ENCODE peak calls at places on chromosomes 5 and 9, in ten cellular contexts. One of them, this sample, is unnamed.

GRCh38 chr5:105726093-105726492 is 1944.6 kb downstream of the EFNA5 start:
- DNase-seq in lower lobe of right lung: no peak
- DNase-seq in A549: no peak
- DNase-seq in CD8-positive, alpha-beta memory T cell: no peak
- DNase-seq in choroid plexus epithelial cell: no peak
- DNase-seq in lower leg skin: no peak
- DNase-seq in mammary epithelial cell: no peak
- DNase-seq in neuronal stem cell: no peak
- DNase-seq in dorsolateral prefrontal cortex: no peak
- DNase-seq in WERI-Rb-1: no peak
- DNase-seq in this sample: no peak

GRCh38 chr5:78411596-78411995 is 51.2 kb downstream of the SCAMP1 start:
- DNase-seq in dorsolateral prefrontal cortex: no peak
- DNase-seq in choroid plexus epithelial cell: no peak
- DNase-seq in lower leg skin: no peak
- DNase-seq in neuronal stem cell: no peak
- DNase-seq in A549: no peak
- DNase-seq in CD8-positive, alpha-beta memory T cell: no peak
- DNase-seq in lower lobe of right lung: no peak
- DNase-seq in mammary epithelial cell: no peak
- DNase-seq in WERI-Rb-1: no peak
- DNase-seq in this sample: no peak

GRCh38 chr5:55072668-55073067 is 29.8 kb upstream of the GZMA start:
- DNase-seq in lower lobe of right lung: no peak
- DNase-seq in dorsolateral prefrontal cortex: no peak
- DNase-seq in mammary epithelial cell: no peak
- DNase-seq in WERI-Rb-1: no peak
- DNase-seq in CD8-positive, alpha-beta memory T cell: peak; percentile 60
- DNase-seq in neuronal stem cell: no peak
- DNase-seq in lower leg skin: no peak
- DNase-seq in A549: no peak
- DNase-seq in choroid plexus epithelial cell: peak; percentile 6
- DNase-seq in this sample: no peak

GRCh38 chr9:4152201-4152600 is 147.7 kb downstream of the GLIS3 start:
- DNase-seq in lower lobe of right lung: no peak
- DNase-seq in WERI-Rb-1: no peak
- DNase-seq in lower leg skin: no peak
- DNase-seq in dorsolateral prefrontal cortex: no peak
- DNase-seq in A549: no peak
- DNase-seq in CD8-positive, alpha-beta memory T cell: no peak
- DNase-seq in choroid plexus epithelial cell: no peak
- DNase-seq in mammary epithelial cell: no peak
- DNase-seq in neuronal stem cell: no peak
- DNase-seq in this sample: no peak

GRCh38 chr9:131739192-131739961 is 499 bp downstream of the RAPGEF1 start:
- DNase-seq in CD8-positive, alpha-beta memory T cell: peak; percentile 40
- DNase-seq in lower lobe of right lung: peak; percentile 71
- DNase-seq in WERI-Rb-1: peak; percentile 32
- DNase-seq in neuronal stem cell: peak; percentile 14
- DNase-seq in dorsolateral prefrontal cortex: peak; percentile 28
- DNase-seq in mammary epithelial cell: peak; percentile 49
- DNase-seq in lower leg skin: no peak
- DNase-seq in choroid plexus epithelial cell: no peak
- DNase-seq in A549: no peak
- DNase-seq in this sample: peak; percentile 26

GRCh38 chr9:136496801-136497620 is 14.2 kb upstream of the SEC16A start:
- DNase-seq in WERI-Rb-1: no peak
- DNase-seq in lower lobe of right lung: no peak
- DNase-seq in neuronal stem cell: no peak
- DNase-seq in A549: no peak
- DNase-seq in lower leg skin: no peak
- DNase-seq in mammary epithelial cell: no peak
- DNase-seq in CD8-positive, alpha-beta memory T cell: no peak
- DNase-seq in dorsolateral prefrontal cortex: no peak
- DNase-seq in choroid plexus epithelial cell: no peak
- DNase-seq in this sample: no peak

GRCh38 chr9:134455951-134456739 is 129.9 kb downstream of the RXRA start:
- DNase-seq in choroid plexus epithelial cell: peak; percentile 97
- DNase-seq in A549: peak; percentile 59
- DNase-seq in dorsolateral prefrontal cortex: peak; percentile 63
- DNase-seq in CD8-positive, alpha-beta memory T cell: peak; percentile 83
- DNase-seq in WERI-Rb-1: no peak
- DNase-seq in lower leg skin: peak; percentile 96
- DNase-seq in mammary epithelial cell: peak; percentile 73
- DNase-seq in neuronal stem cell: no peak
- DNase-seq in lower lobe of right lung: peak; percentile 87
- DNase-seq in this sample: peak; percentile 98

GRCh38 chr5:91642592-91642991 is 259.5 kb upstream of the ARRDC3 start:
- DNase-seq in A549: no peak
- DNase-seq in mammary epithelial cell: no peak
- DNase-seq in CD8-positive, alpha-beta memory T cell: no peak
- DNase-seq in dorsolateral prefrontal cortex: no peak
- DNase-seq in lower lobe of right lung: no peak
- DNase-seq in lower leg skin: no peak
- DNase-seq in WERI-Rb-1: no peak
- DNase-seq in choroid plexus epithelial cell: no peak
- DNase-seq in neuronal stem cell: no peak
- DNase-seq in this sample: no peak

GRCh38 chr5:177470759-177471536 is 2.5 kb downstream of the DBN1 start:
- DNase-seq in A549: no peak
- DNase-seq in CD8-positive, alpha-beta memory T cell: no peak
- DNase-seq in neuronal stem cell: no peak
- DNase-seq in dorsolateral prefrontal cortex: no peak
- DNase-seq in lower lobe of right lung: no peak
- DNase-seq in mammary epithelial cell: no peak
- DNase-seq in lower leg skin: no peak
- DNase-seq in choroid plexus epithelial cell: peak; percentile 84
- DNase-seq in WERI-Rb-1: no peak
- DNase-seq in this sample: no peak

GRCh38 chr5:2699686-2700085 is 51.8 kb downstream of the IRX2 start:
- DNase-seq in choroid plexus epithelial cell: no peak
- DNase-seq in neuronal stem cell: no peak
- DNase-seq in lower leg skin: no peak
- DNase-seq in lower lobe of right lung: no peak
- DNase-seq in WERI-Rb-1: no peak
- DNase-seq in dorsolateral prefrontal cortex: no peak
- DNase-seq in CD8-positive, alpha-beta memory T cell: no peak
- DNase-seq in mammary epithelial cell: no peak
- DNase-seq in A549: no peak
- DNase-seq in this sample: no peak

GRCh38 chr5:17807069-17807468 is 172.8 kb downstream of the TAF11L14 start:
- DNase-seq in mammary epithelial cell: no peak
- DNase-seq in lower leg skin: no peak
- DNase-seq in CD8-positive, alpha-beta memory T cell: no peak
- DNase-seq in choroid plexus epithelial cell: no peak
- DNase-seq in A549: no peak
- DNase-seq in dorsolateral prefrontal cortex: no peak
- DNase-seq in neuronal stem cell: no peak
- DNase-seq in WERI-Rb-1: no peak
- DNase-seq in lower lobe of right lung: no peak
- DNase-seq in this sample: no peak

GRCh38 chr9:136726631-136727191 is 14.3 kb downstream of the DIPK1B start:
- DNase-seq in lower leg skin: no peak
- DNase-seq in mammary epithelial cell: peak; percentile 37
- DNase-seq in CD8-positive, alpha-beta memory T cell: no peak
- DNase-seq in A549: no peak
- DNase-seq in dorsolateral prefrontal cortex: no peak
- DNase-seq in choroid plexus epithelial cell: no peak
- DNase-seq in WERI-Rb-1: no peak
- DNase-seq in lower lobe of right lung: no peak
- DNase-seq in neuronal stem cell: no peak
- DNase-seq in this sample: no peak

GRCh38 chr5:142053434-142054253 is 40.8 kb upstream of the GNPDA1 start:
- DNase-seq in mammary epithelial cell: peak; percentile 41
- DNase-seq in CD8-positive, alpha-beta memory T cell: no peak
- DNase-seq in dorsolateral prefrontal cortex: no peak
- DNase-seq in A549: no peak
- DNase-seq in choroid plexus epithelial cell: peak; percentile 40
- DNase-seq in lower lobe of right lung: no peak
- DNase-seq in neuronal stem cell: no peak
- DNase-seq in lower leg skin: peak; percentile 64
- DNase-seq in WERI-Rb-1: no peak
- DNase-seq in this sample: peak; percentile 51

GRCh38 chr9:98775831-98776441 is 20.4 kb downstream of the ANKS6 start:
- DNase-seq in CD8-positive, alpha-beta memory T cell: peak; percentile 27
- DNase-seq in neuronal stem cell: peak; percentile 65
- DNase-seq in WERI-Rb-1: peak; percentile 85
- DNase-seq in mammary epithelial cell: peak; percentile 20
- DNase-seq in dorsolateral prefrontal cortex: no peak
- DNase-seq in A549: peak; percentile 80
- DNase-seq in lower lobe of right lung: no peak
- DNase-seq in choroid plexus epithelial cell: peak; percentile 86
- DNase-seq in lower leg skin: no peak
- DNase-seq in this sample: peak; percentile 83

GRCh38 chr5:137752873-137753226 is 1.3 kb downstream of the HNRNPA0 start:
- DNase-seq in A549: no peak
- DNase-seq in choroid plexus epithelial cell: peak; percentile 31
- DNase-seq in WERI-Rb-1: no peak
- DNase-seq in neuronal stem cell: no peak
- DNase-seq in lower leg skin: peak; percentile 84
- DNase-seq in mammary epithelial cell: peak; percentile 11
- DNase-seq in dorsolateral prefrontal cortex: no peak
- DNase-seq in lower lobe of right lung: no peak
- DNase-seq in CD8-positive, alpha-beta memory T cell: no peak
- DNase-seq in this sample: no peak

GRCh38 chr5:10077721-10078551 is 171.8 kb downstream of the ATPSCKMT start:
- DNase-seq in lower leg skin: no peak
- DNase-seq in CD8-positive, alpha-beta memory T cell: no peak
- DNase-seq in lower lobe of right lung: no peak
- DNase-seq in WERI-Rb-1: peak; percentile 50
- DNase-seq in neuronal stem cell: no peak
- DNase-seq in A549: no peak
- DNase-seq in choroid plexus epithelial cell: no peak
- DNase-seq in dorsolateral prefrontal cortex: no peak
- DNase-seq in mammary epithelial cell: no peak
- DNase-seq in this sample: no peak

DNA sequence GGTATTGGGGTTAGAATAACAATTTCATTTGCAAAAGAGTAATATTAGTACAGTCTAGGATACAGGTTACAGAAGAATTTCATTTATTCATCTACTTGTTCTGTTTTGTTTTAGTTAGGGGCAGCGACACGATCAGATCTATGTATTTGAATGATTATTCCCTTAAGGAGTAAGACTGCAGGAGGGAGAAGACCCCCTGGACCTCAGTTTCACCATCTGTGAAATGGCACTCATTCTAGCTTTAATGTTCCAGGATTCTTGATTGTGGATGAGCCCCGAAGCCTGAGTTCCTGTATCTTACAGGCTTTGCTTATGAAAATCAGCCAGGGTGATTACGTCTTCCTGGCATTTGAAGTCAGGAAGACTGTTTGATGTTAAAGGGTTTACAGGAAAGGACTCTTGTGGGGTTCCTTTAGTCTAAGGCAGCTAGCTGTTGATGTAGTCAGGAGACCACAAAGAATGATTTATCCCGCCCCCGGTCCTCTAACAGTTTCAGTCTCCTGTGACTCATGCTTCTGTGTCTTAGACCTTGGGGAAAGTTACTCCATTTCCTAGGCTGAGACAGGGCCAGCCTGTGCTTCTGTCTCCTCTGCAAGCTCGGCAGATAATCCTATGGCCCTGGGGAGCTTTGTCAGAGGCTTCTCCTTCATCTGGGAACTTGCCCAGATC is 11.5 kb downstream of the SMIM3 start:
- DNase-seq in choroid plexus epithelial cell: peak; percentile 99
- DNase-seq in lower lobe of right lung: no peak
- DNase-seq in CD8-positive, alpha-beta memory T cell: peak; percentile 69
- DNase-seq in mammary epithelial cell: peak; percentile 100
- DNase-seq in lower leg skin: no peak
- DNase-seq in neuronal stem cell: no peak
- DNase-seq in A549: no peak
- DNase-seq in WERI-Rb-1: peak; percentile 70
- DNase-seq in dorsolateral prefrontal cortex: no peak
- DNase-seq in this sample: peak; percentile 96
- H3K4me3 ChIP-seq in choroid plexus epithelial cell: peak overlapping the region; percentile 22
- H3K4me3 ChIP-seq in lower lobe of right lung: no peak overlapping the region
- H3K4me3 ChIP-seq in CD8-positive, alpha-beta memory T cell: peak overlapping the region; percentile 10
- H3K4me3 ChIP-seq in mammary epithelial cell: peak overlapping the region; percentile 26
- H3K4me3 ChIP-seq in lower leg skin: no peak overlapping the region
- H3K4me3 ChIP-seq in neuronal stem cell: no peak overlapping the region
- H3K4me3 ChIP-seq in A549: no peak overlapping the region
- H3K4me3 ChIP-seq in WERI-Rb-1: no peak overlapping the region
- H3K4me3 ChIP-seq in dorsolateral prefrontal cortex: no peak overlapping the region
- H3K4me3 ChIP-seq in this sample: peak overlapping the region; percentile 20

GRCh38 chr9:105330201-105330600 is 85.8 kb downstream of the SLC44A1 start:
- DNase-seq in lower lobe of right lung: no peak
- DNase-seq in A549: no peak
- DNase-seq in neuronal stem cell: no peak
- DNase-seq in choroid plexus epithelial cell: no peak
- DNase-seq in WERI-Rb-1: peak; percentile 35
- DNase-seq in CD8-positive, alpha-beta memory T cell: no peak
- DNase-seq in mammary epithelial cell: no peak
- DNase-seq in dorsolateral prefrontal cortex: no peak
- DNase-seq in lower leg skin: no peak
- DNase-seq in this sample: no peak
- H3K4me3 ChIP-seq in lower lobe of right lung: no peak overlapping the region
- H3K4me3 ChIP-seq in A549: no peak overlapping the region
- H3K4me3 ChIP-seq in neuronal stem cell: no peak overlapping the region
- H3K4me3 ChIP-seq in choroid plexus epithelial cell: no peak overlapping the region
- H3K4me3 ChIP-seq in WERI-Rb-1: no peak overlapping the region
- H3K4me3 ChIP-seq in CD8-positive, alpha-beta memory T cell: no peak overlapping the region
- H3K4me3 ChIP-seq in mammary epithelial cell: no peak overlapping the region
- H3K4me3 ChIP-seq in dorsolateral prefrontal cortex: no peak overlapping the region
- H3K4me3 ChIP-seq in lower leg skin: no peak overlapping the region
- H3K4me3 ChIP-seq in this sample: no peak overlapping the region

GRCh38 chr5:151155149-151155776 is 2.3 kb downstream of the ANXA6 start:
- DNase-seq in WERI-Rb-1: no peak
- DNase-seq in neuronal stem cell: no peak
- DNase-seq in lower leg skin: no peak
- DNase-seq in CD8-positive, alpha-beta memory T cell: peak; percentile 78
- DNase-seq in dorsolateral prefrontal cortex: no peak
- DNase-seq in mammary epithelial cell: no peak
- DNase-seq in lower lobe of right lung: no peak
- DNase-seq in A549: no peak
- DNase-seq in choroid plexus epithelial cell: no peak
- DNase-seq in this sample: no peak
- H3K4me3 ChIP-seq in WERI-Rb-1: no peak overlapping the region
- H3K4me3 ChIP-seq in neuronal stem cell: no peak overlapping the region
- H3K4me3 ChIP-seq in lower leg skin: no peak overlapping the region
- H3K4me3 ChIP-seq in CD8-positive, alpha-beta memory T cell: peak overlapping the region; percentile 86
- H3K4me3 ChIP-seq in dorsolateral prefrontal cortex: peak overlapping the region; percentile 80
- H3K4me3 ChIP-seq in mammary epithelial cell: no peak overlapping the region
- H3K4me3 ChIP-seq in lower lobe of right lung: peak overlapping the region; percentile 63
- H3K4me3 ChIP-seq in A549: no peak overlapping the region
- H3K4me3 ChIP-seq in choroid plexus epithelial cell: peak overlapping the region; percentile 88
- H3K4me3 ChIP-seq in this sample: peak overlapping the region; percentile 92

GRCh38 chr5:143398053-143398355 is 5.5 kb downstream of the NR3C1 start:
- DNase-seq in dorsolateral prefrontal cortex: no peak
- DNase-seq in mammary epithelial cell: no peak
- DNase-seq in choroid plexus epithelial cell: no peak
- DNase-seq in lower lobe of right lung: no peak
- DNase-seq in WERI-Rb-1: no peak
- DNase-seq in A549: no peak
- DNase-seq in CD8-positive, alpha-beta memory T cell: no peak
- DNase-seq in neuronal stem cell: no peak
- DNase-seq in lower leg skin: no peak
- DNase-seq in this sample: no peak
- H3K4me3 ChIP-seq in dorsolateral prefrontal cortex: peak overlapping the region; percentile 82
- H3K4me3 ChIP-seq in mammary epithelial cell: peak overlapping the region; percentile 83
- H3K4me3 ChIP-seq in choroid plexus epithelial cell: peak overlapping the region; percentile 87
- H3K4me3 ChIP-seq in lower lobe of right lung: peak overlapping the region; percentile 92
- H3K4me3 ChIP-seq in WERI-Rb-1: no peak overlapping the region
- H3K4me3 ChIP-seq in A549: peak overlapping the region; percentile 86
- H3K4me3 ChIP-seq in CD8-positive, alpha-beta memory T cell: no peak overlapping the region
- H3K4me3 ChIP-seq in neuronal stem cell: no peak overlapping the region
- H3K4me3 ChIP-seq in lower leg skin: no peak overlapping the region
- H3K4me3 ChIP-seq in this sample: peak overlapping the region; percentile 84

GRCh38 chr5:68086857-68087256 is 128.7 kb upstream of the PIK3R1 start:
- DNase-seq in CD8-positive, alpha-beta memory T cell: no peak
- DNase-seq in neuronal stem cell: no peak
- DNase-seq in A549: no peak
- DNase-seq in choroid plexus epithelial cell: peak; percentile 65
- DNase-seq in WERI-Rb-1: no peak
- DNase-seq in dorsolateral prefrontal cortex: peak; percentile 44
- DNase-seq in lower leg skin: no peak
- DNase-seq in mammary epithelial cell: no peak
- DNase-seq in lower lobe of right lung: no peak
- DNase-seq in this sample: peak; percentile 91
- H3K4me3 ChIP-seq in CD8-positive, alpha-beta memory T cell: no peak overlapping the region
- H3K4me3 ChIP-seq in neuronal stem cell: no peak overlapping the region
- H3K4me3 ChIP-seq in A549: no peak overlapping the region
- H3K4me3 ChIP-seq in choroid plexus epithelial cell: no peak overlapping the region
- H3K4me3 ChIP-seq in WERI-Rb-1: no peak overlapping the region
- H3K4me3 ChIP-seq in dorsolateral prefrontal cortex: peak overlapping the region; percentile 34
- H3K4me3 ChIP-seq in lower leg skin: no peak overlapping the region
- H3K4me3 ChIP-seq in mammary epithelial cell: no peak overlapping the region
- H3K4me3 ChIP-seq in lower lobe of right lung: no peak overlapping the region
- H3K4me3 ChIP-seq in this sample: no peak overlapping the region

This sample was measured in fibroblast of pulmonary artery.